ENCODE peak calls at places on chromosome 16, in nine cellular contexts. W is ACHN, O is SHP77, C is RCC 7860, L is T-helper 9 cell, U is cardiac muscle cell, T is Calu3, N is HT1080, J is cardiac fibroblast. X is an unnamed sample.

GRCh38 chr16:53094013-53094630 is 39.3 kb downstream of the CHD9 start:
- DNase-seq in W (no peak), O (peak; percentile 40), C (no peak), L (peak; percentile 26), U (peak; percentile 34), T (peak; percentile 72), N (peak; percentile 24), J (no peak), X (peak; percentile 63)

GRCh38 chr16:80759419-80760162 is 44.8 kb downstream of the CDYL2 start:
- DNase-seq in W (peak; percentile 70), O (no peak), C (no peak), L (no peak), U (no peak), T (no peak), N (no peak), J (peak; percentile 24), X (no peak)

GRCh38 chr16:10165643-10166042 is 16.6 kb downstream of the GRIN2A start:
- DNase-seq in W (no peak), O (no peak), C (no peak), L (no peak), U (no peak), T (no peak), N (no peak), J (no peak), X (no peak)

GRCh38 chr16:969508-970378 is 1.0 kb downstream of the LMF1 start:
- DNase-seq in W (peak; percentile 18), O (no peak), C (no peak), L (no peak), U (peak; percentile 47), T (no peak), N (no peak), J (peak; percentile 24), X (no peak)

GRCh38 chr16:85607331-85607765 is 5.8 kb upstream of the GSE1 start:
- DNase-seq in W (no peak), O (no peak), C (no peak), L (no peak), U (peak; percentile 55), T (no peak), N (no peak), J (no peak), X (no peak)

GRCh38 chr16:83725313-83725712 is 82.5 kb upstream of the HSBP1 start:
- DNase-seq in W (no peak), O (no peak), C (no peak), L (no peak), U (no peak), T (no peak), N (no peak), J (no peak), X (no peak)

GRCh38 chr16:51640196-51640595 is 489.1 kb upstream of the SALL1 start:
- DNase-seq in W (no peak), O (no peak), C (no peak), L (no peak), U (no peak), T (no peak), N (no peak), J (no peak), X (no peak)

GRCh38 chr16:1537138-1537577 is 3.7 kb downstream of the TMEM204 start:
- DNase-seq in W (no peak), O (no peak), C (no peak), L (no peak), U (no peak), T (no peak), N (no peak), J (no peak), X (no peak)

GRCh38 chr16:9139965-9140364 is 48.5 kb downstream of the HAPSTR1 start:
- DNase-seq in W (peak; percentile 54), O (no peak), C (no peak), L (no peak), U (no peak), T (peak; percentile 39), N (peak; percentile 54), J (peak; percentile 48), X (no peak)

GRCh38 chr16:56270828-56271227 is 79.5 kb downstream of the GNAO1 start:
- DNase-seq in W (no peak), O (no peak), C (no peak), L (no peak), U (no peak), T (no peak), N (no peak), J (no peak), X (no peak)

GRCh38 chr16:642189-643049 is 791 bp downstream of the MCRIP2 start:
- DNase-seq in W (peak; percentile 49), O (no peak), C (peak; percentile 7), L (no peak), U (peak; percentile 71), T (peak; percentile 69), N (no peak), J (peak; percentile 31), X (peak; percentile 53)

GRCh38 chr16:53620476-53620875 is 83.2 kb downstream of the RPGRIP1L start:
- DNase-seq in W (no peak), O (no peak), C (no peak), L (no peak), U (no peak), T (no peak), N (no peak), J (no peak), X (no peak)

GRCh38 chr16:81885976-81886586 is 107.0 kb downstream of the PLCG2 start:
- DNase-seq in W (peak; percentile 47), O (peak; percentile 38), C (no peak), L (no peak), U (peak; percentile 38), T (peak; percentile 75), N (peak; percentile 48), J (peak; percentile 51), X (no peak)

GRCh38 chr16:66696669-66697630 is at the start of gene CMTM4:
- DNase-seq in W (peak; percentile 94), O (peak; percentile 46), C (peak; percentile 66), L (peak; percentile 75), U (peak; percentile 94), T (peak; percentile 95), N (peak; percentile 80), J (peak; percentile 78), X (peak; percentile 85)

GRCh38 chr16:86984975-86985655 is 332.1 kb downstream of the C16orf95 start:
- DNase-seq in W (no peak), O (no peak), C (no peak), L (no peak), U (peak; percentile 88), T (no peak), N (no peak), J (no peak), X (no peak)

GRCh38 chr16:1785846-1786170 is 3.0 kb downstream of the NUBP2 start:
- DNase-seq in W (no peak), O (no peak), C (no peak), L (no peak), U (no peak), T (no peak), N (no peak), J (no peak), X (no peak)

GRCh38 chr16:88393571-88393970 is 10.8 kb downstream of the ZNF469 start:
- DNase-seq in W (no peak), O (no peak), C (no peak), L (no peak), U (no peak), T (no peak), N (no peak), J (no peak), X (no peak)

GRCh38 chr16:77816293-77816692 is 27.9 kb downstream of the VAT1L start:
- DNase-seq in W (no peak), O (no peak), C (no peak), L (no peak), U (no peak), T (no peak), N (no peak), J (peak; percentile 3), X (no peak)

GRCh38 chr16:9650284-9650683 is 531.9 kb downstream of the GRIN2A start:
- DNase-seq in W (no peak), O (no peak), C (no peak), L (no peak), U (peak; percentile 12), T (no peak), N (no peak), J (no peak), X (no peak)

GRCh38 chr16:27174007-27174406 is 29.3 kb upstream of the KDM8 start:
- DNase-seq in W (no peak), O (peak; percentile 72), C (no peak), L (peak; percentile 32), U (no peak), T (no peak), N (peak; percentile 32), J (no peak), X (no peak)

GRCh38 chr16:4273858-4274291 is 1.1 kb upstream of the TFAP4 start:
- DNase-seq in W (peak; percentile 75), O (peak; percentile 45), C (peak; percentile 5), L (peak; percentile 23), U (peak; percentile 61), T (peak; percentile 89), N (peak; percentile 80), J (peak; percentile 47), X (no peak)

GRCh38 chr16:30430428-30430970 is 669 bp upstream of the DCTPP1 start:
- DNase-seq in W (no peak), O (peak; percentile 91), C (no peak), L (no peak), U (no peak), T (no peak), N (no peak), J (no peak), X (no peak)

GRCh38 chr16:64997121-64997520 is 124.7 kb downstream of the CDH11 start:
- DNase-seq in W (no peak), O (no peak), C (no peak), L (no peak), U (no peak), T (no peak), N (no peak), J (no peak), X (no peak)

GRCh38 chr16:5446623-5447240 is 349.1 kb upstream of the EEF2KMT start:
- DNase-seq in W (no peak), O (no peak), C (no peak), L (no peak), U (no peak), T (no peak), N (no peak), J (no peak), X (no peak)

GRCh38 chr16:87736003-87736382 is 29.8 kb downstream of the KLHDC4 start:
- DNase-seq in W (no peak), O (peak; percentile 68), C (no peak), L (no peak), U (no peak), T (no peak), N (no peak), J (no peak), X (no peak)

GRCh38 chr16:82405696-82406095 is 221.1 kb upstream of the CDH13 start:
- DNase-seq in W (no peak), O (no peak), C (no peak), L (no peak), U (no peak), T (no peak), N (no peak), J (no peak), X (no peak)

GRCh38 chr16:11836653-11837244 is 14.6 kb downstream of the RSL1D1 start:
- DNase-seq in W (peak; percentile 41), O (no peak), C (peak; percentile 39), L (no peak), U (no peak), T (no peak), N (peak; percentile 53), J (peak; percentile 84), X (no peak)

GRCh38 chr16:22372882-22373661 is 1.3 kb downstream of the CDR2 start:
- DNase-seq in W (peak; percentile 42), O (no peak), C (no peak), L (no peak), U (no peak), T (no peak), N (no peak), J (peak; percentile 18), X (no peak)

GRCh38 chr16:12613131-12613991 is 190.3 kb downstream of the CPPED1 start:
- DNase-seq in W (peak; percentile 94), O (no peak), C (peak; percentile 98), L (no peak), U (no peak), T (peak; percentile 76), N (peak; percentile 98), J (peak; percentile 40), X (no peak)

GRCh38 chr16:87860553-87861299 is 8.6 kb downstream of the SLC7A5 start:
- DNase-seq in W (peak; percentile 90), O (peak; percentile 83), C (peak; percentile 95), L (no peak), U (no peak), T (peak; percentile 63), N (peak; percentile 76), J (peak; percentile 62), X (no peak)

GRCh38 chr16:89069920-89070319 is 23.7 kb upstream of the ACSF3 start:
- DNase-seq in W (no peak), O (no peak), C (no peak), L (no peak), U (no peak), T (no peak), N (no peak), J (no peak), X (no peak)

X was measured in pons.